ENCODE peak calls at places on chromosome 19, in ten cellular contexts. U, H, K, I, Y, P, D, V, J and C are unnamed samples.

GRCh38 chr19:7595466-7596133 is at the start of gene CAMSAP3:
- DNase-seq in H (no peak), Y (no peak), I (no peak), J (peak), D (peak), K (peak), U (peak), V (peak), P (no peak), C (peak)

GRCh38 chr19:9877775-9878510 is 42.8 kb downstream of the PIN1 start:
- DNase-seq in V (no peak), U (no peak), J (no peak), H (no peak), Y (no peak), P (peak), D (no peak), I (no peak), K (no peak), C (no peak)

GRCh38 chr19:40611096-40611495 is 9.9 kb downstream of the LTBP4 start:
- DNase-seq in U (no peak), P (no peak), D (no peak), K (no peak), Y (no peak), V (no peak), J (peak), I (no peak), H (no peak), C (peak)

GRCh38 chr19:1489463-1489971 is 633 bp downstream of the PCSK4 start:
- DNase-seq in D (no peak), J (no peak), U (no peak), V (no peak), Y (no peak), H (no peak), P (no peak), K (no peak), I (no peak), C (no peak)

GRCh38 chr19:50490411-50490811 is 13.8 kb upstream of the GARIN5A start:
- DNase-seq in H (no peak), J (no peak), Y (no peak), K (no peak), U (no peak), P (no peak), V (no peak), I (no peak), D (no peak), C (no peak)

GRCh38 chr19:6678690-6679109 is 8.7 kb upstream of the TNFSF14 start:
- DNase-seq in Y (no peak), P (no peak), V (no peak), D (no peak), H (no peak), J (no peak), U (no peak), K (no peak), I (no peak), C (no peak)

GRCh38 chr19:54178581-54179261 is 5.8 kb upstream of the TMC4 start:
- DNase-seq in J (peak), V (peak), H (no peak), Y (no peak), I (no peak), D (no peak), U (no peak), K (peak), P (no peak), C (no peak)

GRCh38 chr19:50669319-50670101 is 20.3 kb downstream of the C19orf81 start:
- DNase-seq in D (peak), Y (no peak), V (peak), H (no peak), K (peak), I (no peak), U (peak), P (no peak), J (peak), C (no peak)

GRCh38 chr19:55255618-55256423 is 3.0 kb downstream of the PPP6R1 start:
- DNase-seq in V (no peak), Y (no peak), H (no peak), U (no peak), I (no peak), D (no peak), P (no peak), K (peak), J (peak), C (no peak)

GRCh38 chr19:3369337-3370213 is 3.2 kb downstream of the NFIC start:
- DNase-seq in I (no peak), P (no peak), V (peak), J (peak), U (peak), H (no peak), Y (no peak), K (no peak), D (no peak), C (no peak)

GRCh38 chr19:14497347-14497921 is 1.5 kb upstream of the GIPC1 start:
- DNase-seq in I (no peak), H (no peak), V (peak), J (peak), P (no peak), U (no peak), D (no peak), Y (no peak), K (no peak), C (no peak)

GRCh38 chr19:21680679-21681078 is 86.7 kb downstream of the ZNF100 start:
- DNase-seq in U (no peak), H (no peak), K (no peak), J (no peak), P (no peak), V (no peak), Y (no peak), D (no peak), I (no peak), C (no peak)

GRCh38 chr19:27774337-27774736 is 1438.6 kb downstream of the UQCRFS1 start:
- DNase-seq in V (peak), J (no peak), D (peak), U (peak), K (no peak), Y (no peak), H (no peak), P (no peak), I (no peak), C (no peak)
- TF ChIP-seq CTCF in V (peak), J (no peak), D (no peak), U (peak), K (no peak), Y (no peak), H (peak), P (peak), I (no peak), C (no peak)

DNA sequence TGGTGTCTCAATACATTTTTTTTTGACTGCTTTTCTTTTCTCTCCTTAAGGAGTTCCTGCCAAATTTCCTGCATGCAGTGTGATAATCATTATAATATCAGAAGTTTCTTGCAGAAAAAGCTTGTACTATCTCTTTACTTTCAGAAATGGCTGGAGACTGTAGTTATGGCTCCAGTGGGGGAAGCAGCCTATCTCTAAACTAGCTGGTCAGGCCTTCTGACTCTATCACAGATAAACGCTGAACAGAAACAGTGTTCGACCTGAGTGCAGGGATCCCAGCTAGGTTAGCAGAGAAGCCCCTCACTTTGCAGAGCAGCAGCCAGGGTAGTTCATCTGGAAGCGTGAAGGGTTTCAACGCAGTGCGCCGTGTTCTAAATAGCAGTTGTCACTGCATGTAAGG is 1.9 kb downstream of the CCNE1 start:
- DNase-seq in J (no peak), P (no peak), V (no peak), D (no peak), K (no peak), Y (no peak), U (no peak), I (no peak), H (no peak), C (no peak)
- TF ChIP-seq CTCF in J (no peak), P (no peak), V (no peak), D (no peak), K (no peak), Y (no peak), U (no peak), I (no peak), H (no peak), C (no peak)

DNA sequence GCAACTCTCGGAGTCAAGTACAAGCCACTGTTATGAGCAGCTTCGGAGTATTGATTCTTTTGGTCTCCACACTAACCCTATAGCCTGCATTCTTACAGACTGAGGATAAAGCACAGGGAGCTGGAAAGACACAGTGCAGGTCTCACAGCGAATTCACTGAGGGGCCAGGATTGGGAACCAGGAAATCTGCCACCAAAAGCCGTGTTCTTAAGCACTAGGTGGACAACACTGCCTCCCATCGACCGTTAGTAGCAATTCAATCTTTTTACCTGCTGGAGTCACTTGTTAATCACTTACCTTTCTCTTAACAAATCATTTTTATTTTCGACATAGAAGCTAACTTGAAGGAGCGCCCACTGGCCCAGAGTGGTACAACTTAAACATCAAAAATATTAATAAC is 6.3 kb downstream of the PMIS2 start:
- DNase-seq in H (no peak), I (no peak), D (peak), V (peak), Y (no peak), J (peak), K (no peak), U (peak), P (peak), C (no peak)
- TF ChIP-seq CTCF in H (peak), I (peak), D (peak), V (peak), Y (peak), J (peak), K (peak), U (peak), P (peak), C (peak)

DNA sequence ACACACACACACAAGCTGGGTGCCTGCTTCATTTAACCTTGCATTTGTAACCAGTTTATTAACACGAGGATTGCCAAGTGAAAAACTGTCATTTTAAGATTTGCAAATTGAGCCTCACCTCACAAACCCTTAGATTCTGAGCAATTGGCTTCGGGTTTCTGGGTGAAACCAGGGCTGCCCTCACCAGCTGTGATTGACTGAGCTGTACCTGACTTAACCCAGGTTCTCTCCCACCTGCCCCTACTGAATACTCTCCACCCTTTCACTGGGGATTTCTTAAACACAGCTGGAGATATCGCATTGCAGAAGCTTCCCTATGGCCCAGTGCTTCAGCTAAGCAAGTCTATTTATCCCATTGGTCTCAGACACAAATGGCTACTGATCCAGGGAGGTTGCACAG is 172.6 kb upstream of the ZNF507 start:
- DNase-seq in P (no peak), U (no peak), Y (no peak), V (peak), H (no peak), D (no peak), I (no peak), K (no peak), J (no peak), C (no peak)
- TF ChIP-seq CTCF in P (no peak), U (no peak), Y (no peak), V (no peak), H (no peak), D (no peak), I (no peak), K (no peak), J (no peak), C (no peak)

DNA sequence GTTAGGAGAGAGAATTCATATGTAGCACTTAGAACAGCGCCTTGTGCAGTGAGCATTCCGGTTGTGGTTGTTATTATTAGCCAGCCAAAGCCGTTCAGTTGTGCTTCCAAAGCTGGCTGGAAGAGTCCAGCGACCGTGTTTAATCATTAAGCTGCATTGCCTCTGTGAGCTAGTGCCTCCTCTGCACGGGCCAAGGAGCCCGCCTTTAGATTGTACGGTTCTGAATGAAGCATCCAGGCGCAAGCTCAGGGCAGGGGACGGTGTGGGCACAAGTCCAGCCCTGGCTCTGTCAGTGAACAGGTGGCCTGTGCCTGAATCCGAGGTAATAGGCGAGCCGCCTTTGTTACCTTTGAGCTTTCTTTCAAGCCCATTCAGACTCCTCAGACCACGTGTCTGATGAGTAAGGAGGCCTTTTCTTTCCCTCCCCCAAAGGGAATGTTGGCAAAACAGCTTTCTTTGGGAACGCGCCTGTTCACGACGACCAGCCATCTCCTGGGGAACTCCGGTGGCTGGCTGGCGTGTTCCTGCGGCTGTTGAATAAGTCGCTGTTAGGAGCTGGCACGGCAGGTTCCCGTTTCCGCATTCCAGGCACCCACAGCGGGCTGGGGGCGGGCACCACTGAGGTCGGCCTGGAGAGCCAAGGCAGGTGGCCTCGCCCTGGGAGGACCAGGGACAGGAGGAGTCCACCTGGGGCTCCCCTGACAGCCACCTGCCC is 25.1 kb downstream of the SIPA1L3 start:
- DNase-seq in K (no peak), P (peak), I (peak), V (peak), H (peak), D (peak), U (no peak), Y (no peak), J (peak), C (peak)
- TF ChIP-seq CTCF in K (no peak), P (no peak), I (no peak), V (no peak), H (peak), D (no peak), U (no peak), Y (no peak), J (no peak), C (no peak)

GRCh38 chr19:49061000-49061399 is 3.5 kb upstream of the CGB7 start:
- DNase-seq in I (no peak), J (no peak), U (no peak), K (no peak), P (no peak), H (no peak), Y (no peak), V (no peak), D (no peak), C (no peak)

GRCh38 chr19:49059056-49059455 is 1.5 kb upstream of the CGB7 start:
- DNase-seq in I (no peak), Y (no peak), H (no peak), J (no peak), U (no peak), P (no peak), D (no peak), K (no peak), V (no peak), C (no peak)

GRCh38 chr19:49058592-49058991 is 1.0 kb upstream of the CGB7 start:
- DNase-seq in D (no peak), V (no peak), P (no peak), I (no peak), H (peak), K (no peak), Y (no peak), U (peak), J (no peak), C (no peak)

GRCh38 chr19:49057636-49058234 is at the start of gene CGB7:
- DNase-seq in K (no peak), Y (no peak), I (peak), U (peak), D (no peak), P (no peak), J (peak), V (peak), H (no peak), C (no peak)

DNA sequence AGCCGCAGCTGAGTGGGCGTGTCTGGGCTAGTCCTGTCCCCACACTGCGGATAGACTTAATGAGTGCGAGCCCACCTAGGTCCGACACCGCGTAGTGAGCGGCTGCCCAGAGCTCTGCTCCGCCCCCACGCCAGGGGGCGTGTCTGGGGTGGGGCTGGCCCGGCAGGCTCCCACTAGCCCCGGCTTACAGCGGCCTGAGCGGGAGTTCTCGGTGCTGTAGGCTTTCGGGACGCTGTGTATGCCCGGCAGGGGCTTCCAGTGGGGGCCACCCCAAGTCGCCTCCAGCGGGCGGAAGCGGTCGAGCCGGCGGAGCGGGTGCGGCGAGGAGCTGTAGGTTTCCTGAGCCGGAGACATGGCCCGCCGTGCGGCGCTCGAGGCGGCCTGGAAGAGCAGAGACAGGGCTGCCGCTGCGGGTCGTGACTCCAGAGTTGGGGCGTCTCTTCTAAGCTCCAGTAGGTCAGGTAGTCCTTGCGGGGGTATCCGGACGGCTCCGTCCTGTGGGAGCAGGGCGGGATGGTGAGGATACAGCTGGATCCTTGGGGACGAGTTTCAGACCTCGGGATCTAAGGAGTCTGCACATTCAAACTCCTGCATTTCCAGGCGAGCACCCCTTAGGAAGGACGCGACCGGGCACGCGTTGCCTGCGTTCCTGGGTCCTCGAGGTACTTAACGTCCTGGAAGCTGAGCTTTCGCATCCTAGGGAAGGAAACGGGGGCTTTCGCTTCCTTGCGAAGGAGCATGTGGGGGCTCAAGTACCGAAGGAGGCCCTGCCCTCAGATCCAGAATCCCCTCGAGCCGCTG is 1.2 kb downstream of the CGB7 start:
- DNase-seq in H (no peak), I (peak), J (peak), K (peak), V (peak), P (peak), D (peak), U (peak), Y (no peak), C (peak)
- TF ChIP-seq CTCF in H (peak), I (peak), J (peak), K (no peak), V (peak), P (peak), D (no peak), U (peak), Y (peak), C (no peak)